ENCODE peak calls at places on chromosome 6, in five cellular contexts. T is Peyer's patch, S is prostate gland, B is right lobe of liver, I is right cardiac atrium. K is an unnamed sample.
A peak's percentile ranks its signal among the peaks of the same experiment; 100 is the strongest.

GRCh38 chr6:116387374-116387773 is 16.6 kb downstream of the DSE start:
- DNase-seq in T (no peak), S (no peak), B (no peak), I (no peak), K (no peak)

GRCh38 chr6:55220961-55221360 is 46.6 kb downstream of the HCRTR2 start:
- DNase-seq in T (no peak), S (no peak), B (no peak), I (no peak), K (no peak)

GRCh38 chr6:118679293-118679692 is 27.9 kb upstream of the CEP85L start:
- DNase-seq in T (no peak), S (no peak), B (no peak), I (no peak), K (no peak)

GRCh38 chr6:107179004-107179403 is 63.7 kb upstream of the BEND3 start:
- DNase-seq in T (no peak), S (peak; percentile 7), B (no peak), I (no peak), K (no peak)

GRCh38 chr6:159108438-159108985 is 60.7 kb upstream of the FNDC1 start:
- DNase-seq in T (no peak), S (no peak), B (no peak), I (no peak), K (no peak)

GRCh38 chr6:42239736-42240375 is 22.2 kb upstream of the MRPS10 start:
- DNase-seq in T (no peak), S (no peak), B (no peak), I (no peak), K (no peak)

GRCh38 chr6:46035242-46035641 is 19.6 kb upstream of the CLIC5 start:
- DNase-seq in T (no peak), S (no peak), B (no peak), I (no peak), K (no peak)

GRCh38 chr6:161107779-161108380 is 116.3 kb downstream of the MAP3K4 start:
- DNase-seq in T (no peak), S (no peak), B (no peak), I (no peak), K (no peak)

GRCh38 chr6:95804847-95805541 is 210.8 kb upstream of the FUT9 start:
- DNase-seq in T (no peak), S (no peak), B (no peak), I (no peak), K (no peak)

GRCh38 chr6:31940256-31940664 is 5.6 kb upstream of the CFB start:
- DNase-seq in T (peak; percentile 9), S (no peak), B (no peak), I (no peak), K (no peak)

GRCh38 chr6:88840806-88841539 is 122.4 kb downstream of the RNGTT start:
- DNase-seq in T (no peak), S (no peak), B (no peak), I (no peak), K (no peak)

GRCh38 chr6:13406781-13407180 is 78.4 kb upstream of the TBC1D7 start:
- DNase-seq in T (no peak), S (no peak), B (no peak), I (no peak), K (no peak)

GRCh38 chr6:154821638-154822037 is 88.4 kb downstream of the SCAF8 start:
- DNase-seq in T (no peak), S (no peak), B (no peak), I (no peak), K (no peak)

GRCh38 chr6:46652603-46653438 is at the start of the genes CYP39A1 and SLC25A27:
- DNase-seq in T (peak; percentile 96), S (peak; percentile 98), B (peak; percentile 96), I (peak; percentile 96), K (peak; percentile 94)

GRCh38 chr6:26571592-26572296 is 25.0 kb upstream of the ABT1 start:
- DNase-seq in T (peak; percentile 55), S (peak; percentile 42), B (peak; percentile 58), I (peak; percentile 60), K (peak; percentile 32)

GRCh38 chr6:827431-827830 is 134.5 kb upstream of the EXOC2 start:
- DNase-seq in T (no peak), S (no peak), B (no peak), I (no peak), K (no peak)

GRCh38 chr6:67880939-67881705 is 754.0 kb upstream of the ADGRB3 start:
- DNase-seq in T (no peak), S (no peak), B (no peak), I (no peak), K (no peak)

GRCh38 chr6:108732101-108732870 is 115.9 kb upstream of the ARMC2 start:
- DNase-seq in T (peak; percentile 79), S (no peak), B (no peak), I (no peak), K (no peak)

GRCh38 chr6:129857838-129858237 is 3.3 kb downstream of the TMEM244 start:
- DNase-seq in T (no peak), S (no peak), B (no peak), I (no peak), K (no peak)

GRCh38 chr6:44275271-44275748 is 5.1 kb downstream of the TMEM151B start:
- DNase-seq in T (peak; percentile 32), S (no peak), B (no peak), I (no peak), K (no peak)

GRCh38 chr6:9204171-9204570 is 768.8 kb upstream of the SLC35B3 start:
- DNase-seq in T (no peak), S (no peak), B (no peak), I (no peak), K (no peak)

GRCh38 chr6:127518710-127519468 is at the start of gene MTCL3:
- DNase-seq in T (no peak), S (no peak), B (no peak), I (peak; percentile 33), K (no peak)

GRCh38 chr6:19337103-19337502 is 500.1 kb upstream of the ID4 start:
- DNase-seq in T (no peak), S (no peak), B (no peak), I (no peak), K (no peak)

GRCh38 chr6:49847014-49847413 is 19.3 kb downstream of the CRISP1 start:
- DNase-seq in T (no peak), S (no peak), B (no peak), I (no peak), K (no peak)

GRCh38 chr6:114319749-114320148 is 23.1 kb downstream of the HS3ST5 start:
- DNase-seq in T (no peak), S (no peak), B (no peak), I (no peak), K (no peak)

GRCh38 chr6:114327074-114327473 is 15.7 kb downstream of the HS3ST5 start:
- DNase-seq in T (no peak), S (no peak), B (no peak), I (no peak), K (no peak)

GRCh38 chr6:114323784-114324183 is 19.0 kb downstream of the HS3ST5 start:
- DNase-seq in T (no peak), S (no peak), B (no peak), I (no peak), K (no peak)
- H3K27ac ChIP-seq in T (no peak overlapping the region), S (no peak overlapping the region), B (no peak overlapping the region), I (no peak overlapping the region), K (no peak overlapping the region)

DNA sequence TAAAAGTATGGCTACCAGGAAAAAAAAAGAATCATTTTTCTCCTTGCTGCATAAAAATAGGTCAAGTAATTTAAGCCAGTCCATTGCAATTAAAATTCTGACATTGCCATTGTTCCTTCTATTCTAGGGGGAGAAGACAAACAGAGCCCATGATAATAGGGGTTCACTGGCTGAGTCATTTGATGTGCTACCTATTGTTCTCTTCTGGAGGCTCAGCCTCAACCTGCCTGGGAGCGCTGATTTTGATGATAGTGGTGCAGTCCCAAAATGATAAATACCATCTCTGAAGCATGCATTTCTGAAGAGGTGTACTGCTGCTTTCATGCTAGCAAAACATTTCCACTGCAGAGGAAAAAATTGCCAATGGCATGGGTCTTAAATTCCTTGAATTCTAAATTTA is 5.8 kb downstream of the CITED2 start:
- DNase-seq in T (no peak), S (no peak), B (no peak), I (no peak), K (no peak)
- H3K27ac ChIP-seq in T (no peak overlapping the region), S (no peak overlapping the region), B (no peak overlapping the region), I (no peak overlapping the region), K (no peak overlapping the region)

GRCh38 chr6:146422789-146423188 is 120.8 kb upstream of the RAB32 start:
- DNase-seq in T (no peak), S (no peak), B (no peak), I (no peak), K (no peak)

GRCh38 chr6:146420255-146420654 is 123.4 kb upstream of the RAB32 start:
- DNase-seq in T (no peak), S (no peak), B (no peak), I (no peak), K (no peak)

GRCh38 chr6:146419576-146419975 is 124.1 kb upstream of the RAB32 start:
- DNase-seq in T (no peak), S (no peak), B (no peak), I (no peak), K (no peak)

DNA sequence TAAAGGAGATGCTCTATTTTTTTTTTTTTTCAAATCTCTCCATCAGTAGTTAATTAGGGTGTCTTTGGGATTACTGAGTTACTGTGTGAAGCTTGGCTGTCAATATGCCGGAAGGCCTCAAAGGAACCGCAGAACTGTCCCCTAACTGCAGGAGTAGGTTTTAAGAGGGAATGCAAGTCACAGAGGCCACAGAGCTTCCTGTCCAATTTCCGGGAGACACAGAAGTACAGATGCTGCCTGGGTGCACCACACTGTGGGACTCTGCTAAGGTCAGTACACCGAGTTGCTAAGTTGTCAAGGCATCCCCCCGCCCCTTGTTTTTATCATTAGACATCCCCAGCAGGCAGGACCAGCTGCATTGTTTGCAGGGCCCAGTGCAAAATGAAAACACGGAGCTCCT is 120.2 kb upstream of the RAB32 start:
- DNase-seq in T (no peak), S (no peak), B (no peak), I (no peak), K (no peak)
- H3K27ac ChIP-seq in T (no peak overlapping the region), S (no peak overlapping the region), B (no peak overlapping the region), I (no peak overlapping the region), K (no peak overlapping the region)

GRCh38 chr6:15265787-15266186 is 19.9 kb downstream of the JARID2 start:
- DNase-seq in T (no peak), S (no peak), B (no peak), I (no peak), K (no peak)
- H3K27ac ChIP-seq in T (no peak overlapping the region), S (no peak overlapping the region), B (no peak overlapping the region), I (peak overlapping the region; percentile 26), K (peak overlapping the region; percentile 82)

GRCh38 chr6:56638760-56639159 is 3.9 kb downstream of the DST start:
- DNase-seq in T (no peak), S (no peak), B (no peak), I (no peak), K (no peak)

GRCh38 chr6:56643379-56644089 is 845 bp upstream of the DST start:
- DNase-seq in T (no peak), S (no peak), B (no peak), I (no peak), K (no peak)

GRCh38 chr6:56642366-56643261 is at the start of gene DST:
- DNase-seq in T (no peak), S (peak; percentile 69), B (no peak), I (no peak), K (no peak)

GRCh38 chr6:56640374-56640773 is 2.3 kb downstream of the DST start:
- DNase-seq in T (no peak), S (no peak), B (no peak), I (no peak), K (no peak)

DNA sequence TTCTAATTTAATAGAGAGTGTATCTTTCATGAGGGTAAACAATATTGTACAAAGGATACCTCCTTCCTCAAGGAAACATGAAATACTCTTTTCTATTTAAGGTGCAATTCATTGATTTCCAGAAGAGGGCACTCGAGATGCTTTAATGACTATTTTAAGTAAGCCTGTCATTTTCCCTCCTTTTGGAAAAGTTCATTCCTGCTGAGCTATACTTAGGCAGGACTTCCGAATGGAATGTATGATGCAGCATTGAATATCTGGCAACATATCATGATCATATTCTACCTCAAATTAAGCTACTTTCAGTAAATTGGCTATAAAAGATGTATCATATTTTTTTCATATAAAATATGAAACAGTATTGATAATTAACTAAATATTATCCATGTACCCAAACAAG is 5.0 kb downstream of the DST start:
- DNase-seq in T (no peak), S (peak; percentile 37), B (no peak), I (no peak), K (no peak)
- H3K27ac ChIP-seq in T (no peak overlapping the region), S (no peak overlapping the region), B (no peak overlapping the region), I (no peak overlapping the region), K (no peak overlapping the region)

K was measured in caudate nucleus.